ENCODE peak calls at places on chromosomes 5 and 9, in four cellular contexts. E is SK-N-SH, N is OCI-LY7, B is A549. H is an unnamed sample.
A peak's percentile ranks its signal among the peaks of the same experiment; 100 is the strongest.

GRCh38 chr5:28523887-28524637 is 1485.7 kb upstream of the CDH9 start:
- DNase-seq in E (no peak), N (no peak), B (peak; percentile 16), H (peak; percentile 11)

GRCh38 chr9:131237931-131238401 is 38.3 kb downstream of the FAM78A start:
- DNase-seq in E (no peak), N (peak; percentile 60), B (no peak), H (peak; percentile 76)

GRCh38 chr9:7802666-7803065 is 3.1 kb upstream of the DMAC1 start:
- DNase-seq in E (no peak), N (no peak), B (no peak), H (no peak)

GRCh38 chr5:109644829-109645228 is 44.9 kb upstream of the MAN2A1 start:
- DNase-seq in E (no peak), N (no peak), B (no peak), H (peak; percentile 52)

GRCh38 chr9:134412298-134412711 is 86.0 kb downstream of the RXRA start:
- DNase-seq in E (no peak), N (no peak), B (no peak), H (no peak)

GRCh38 chr9:132351404-132352050 is 3.3 kb downstream of the SETX start:
- DNase-seq in E (no peak), N (peak; percentile 24), B (no peak), H (no peak)

GRCh38 chr5:173513521-173513991 is 102.9 kb downstream of the BOD1 start:
- DNase-seq in E (no peak), N (no peak), B (peak; percentile 9), H (no peak)

GRCh38 chr5:103703617-103704016 is 141.0 kb upstream of the NUDT12 start:
- DNase-seq in E (peak; percentile 35), N (no peak), B (no peak), H (no peak)

GRCh38 chr9:132575005-132575609 is 7.3 kb upstream of the BARHL1 start:
- DNase-seq in E (peak; percentile 93), N (peak; percentile 79), B (peak; percentile 75), H (peak; percentile 94)

GRCh38 chr5:175750476-175751080 is 92.7 kb downstream of the HRH2 start:
- DNase-seq in E (peak; percentile 54), N (no peak), B (no peak), H (no peak)

GRCh38 chr9:128494108-128494742 is 10.3 kb upstream of the GLE1 start:
- DNase-seq in E (peak; percentile 39), N (no peak), B (no peak), H (no peak)

GRCh38 chr5:77181173-77181572 is 29.3 kb upstream of the PDE8B start:
- DNase-seq in E (no peak), N (no peak), B (no peak), H (peak; percentile 58)

GRCh38 chr5:177233206-177233605 is 70.3 kb downstream of the RAB24 start:
- DNase-seq in E (no peak), N (no peak), B (no peak), H (no peak)

GRCh38 chr5:88674262-88675158 is 208.5 kb downstream of the MEF2C start:
- DNase-seq in E (no peak), N (peak; percentile 91), B (no peak), H (peak; percentile 77)

GRCh38 chr9:97737429-97737828 is 40.3 kb upstream of the XPA start:
- DNase-seq in E (peak; percentile 65), N (no peak), B (peak; percentile 44), H (peak; percentile 71)

GRCh38 chr5:130964238-130965192 is 200.5 kb downstream of the HINT1 start:
- DNase-seq in E (no peak), N (no peak), B (no peak), H (no peak)

GRCh38 chr5:176810084-176810597 is at the start of gene UNC5A:
- DNase-seq in E (peak; percentile 91), N (peak; percentile 47), B (peak; percentile 68), H (peak; percentile 74)

GRCh38 chr5:31231171-31231570 is 37.7 kb downstream of the CDH6 start:
- DNase-seq in E (no peak), N (no peak), B (no peak), H (no peak)

GRCh38 chr5:177509991-177510566 is 453 bp upstream of the DOK3 start:
- DNase-seq in E (no peak), N (peak; percentile 93), B (no peak), H (no peak)

GRCh38 chr9:111904889-111905288 is 8.3 kb downstream of the UGCG start:
- DNase-seq in E (no peak), N (no peak), B (no peak), H (no peak)

GRCh38 chr9:111910428-111910827 is 13.8 kb downstream of the UGCG start:
- DNase-seq in E (no peak), N (no peak), B (no peak), H (no peak)

GRCh38 chr9:111913159-111913558 is 16.5 kb downstream of the UGCG start:
- DNase-seq in E (no peak), N (no peak), B (no peak), H (no peak)

GRCh38 chr9:111914749-111915424 is 18.3 kb downstream of the UGCG start:
- DNase-seq in E (peak; percentile 38), N (no peak), B (no peak), H (no peak)

GRCh38 chr9:111909444-111909843 is 12.8 kb downstream of the UGCG start:
- DNase-seq in E (no peak), N (no peak), B (no peak), H (no peak)
- H3K4me2 ChIP-seq in E (no peak overlapping the region), N (no peak overlapping the region), B (peak overlapping the region; percentile 14), H (no peak overlapping the region)

GRCh38 chr9:88922091-88922490 is 69.2 kb upstream of the S1PR3 start:
- DNase-seq in E (no peak), N (peak; percentile 93), B (no peak), H (no peak)
- H3K4me2 ChIP-seq in E (no peak overlapping the region), N (peak overlapping the region; percentile 61), B (no peak overlapping the region), H (no peak overlapping the region)

DNA sequence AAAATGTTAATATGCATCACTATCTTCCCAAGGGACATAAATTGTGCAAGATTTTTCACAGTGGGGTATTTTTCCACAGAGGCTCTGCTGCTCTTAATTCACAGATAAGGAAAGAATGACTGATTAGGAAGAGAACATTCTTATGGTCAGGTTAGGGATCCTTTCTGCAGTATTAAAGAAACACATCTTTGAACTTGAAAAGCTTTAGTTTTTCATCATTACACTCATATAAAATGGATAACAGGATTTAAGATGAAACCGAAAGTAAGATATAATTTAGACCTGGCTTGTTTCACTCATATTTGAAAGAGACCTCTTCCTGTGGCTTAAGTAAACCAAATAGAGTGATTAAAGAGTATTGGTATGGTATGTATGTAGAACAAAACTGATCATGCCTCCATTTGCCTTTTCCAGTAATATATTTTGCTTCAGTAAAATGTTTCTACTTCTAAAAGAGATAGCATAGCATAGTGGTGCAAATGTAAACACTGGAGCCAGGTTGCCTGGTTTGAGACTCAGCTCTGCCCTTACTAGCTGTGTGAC is 160.0 kb downstream of the PRR16 start:
- DNase-seq in E (no peak), N (no peak), B (no peak), H (no peak)
- H3K4me2 ChIP-seq in E (peak overlapping the region; percentile 61), N (no peak overlapping the region), B (no peak overlapping the region), H (no peak overlapping the region)

GRCh38 chr5:74567351-74567870 is 73.1 kb downstream of the ENC1 start:
- DNase-seq in E (no peak), N (no peak), B (no peak), H (no peak)
- H3K4me2 ChIP-seq in E (no peak overlapping the region), N (no peak overlapping the region), B (no peak overlapping the region), H (no peak overlapping the region)

DNA sequence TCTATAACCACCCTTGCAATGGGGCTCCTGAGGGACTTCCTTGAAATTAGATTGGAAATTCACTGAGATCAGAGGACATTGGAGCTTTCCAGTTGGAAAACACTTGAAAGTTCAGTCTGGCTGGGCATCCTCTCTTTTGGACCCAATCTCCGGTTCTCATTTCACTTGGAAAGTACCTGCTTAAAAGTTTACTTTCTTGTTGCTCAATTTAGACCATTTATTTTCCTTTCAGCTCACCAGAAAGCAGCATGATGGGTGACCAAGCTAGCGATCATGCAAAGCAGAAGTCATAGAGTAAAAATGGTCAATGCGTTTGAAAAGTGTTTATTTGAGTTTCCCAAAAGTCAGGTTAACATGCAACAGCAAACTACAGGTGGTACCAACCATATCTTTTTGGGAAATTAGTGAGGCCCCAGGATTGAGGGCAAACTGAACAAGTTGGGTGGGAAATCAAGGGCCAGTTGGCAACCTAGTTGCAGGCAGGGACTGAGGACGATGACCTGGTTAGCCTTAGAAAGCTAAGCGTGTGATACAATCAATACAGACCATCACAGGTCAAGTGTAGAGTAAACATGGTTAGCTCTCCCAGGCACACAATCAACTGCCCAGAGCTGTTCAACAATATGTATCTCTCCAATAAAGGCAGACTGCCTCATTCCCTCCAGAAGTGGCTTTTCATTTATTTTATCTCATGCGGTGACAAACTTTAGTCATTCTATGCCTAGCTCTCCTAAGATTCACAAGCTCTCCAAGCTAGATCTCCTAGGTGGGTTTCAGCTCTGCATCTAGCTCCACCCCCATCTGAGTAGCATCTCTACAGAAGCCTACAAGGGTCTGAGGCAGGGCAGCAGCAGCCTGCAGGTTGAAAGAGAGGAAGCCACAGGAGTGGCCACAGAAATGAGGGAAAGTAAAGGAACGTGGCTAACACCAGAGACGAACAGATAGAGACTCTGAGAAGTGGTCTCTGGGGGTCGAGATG is 136.9 kb downstream of the UGCG start:
- DNase-seq in E (no peak), N (no peak), B (no peak), H (no peak)
- H3K4me2 ChIP-seq in E (peak overlapping the region; percentile 33), N (no peak overlapping the region), B (no peak overlapping the region), H (no peak overlapping the region)

H was measured in GM23338.